ENCODE peak calls at places on chromosome 21, in six cellular contexts. Y, S, H, Q, J and L are unnamed samples.

GRCh38 chr21:41832230-41833137 is 46.7 kb downstream of the PRDM15 start:
- DNase-seq in Y (no peak), S (no peak), H (no peak), Q (no peak), J (no peak), L (no peak)

GRCh38 chr21:32463367-32463766 is 50.9 kb downstream of the EVA1C start:
- DNase-seq in Y (no peak), S (no peak), H (no peak), Q (no peak), J (no peak), L (no peak)

GRCh38 chr21:25512095-25513086 is 94.9 kb downstream of the MRPL39 start:
- DNase-seq in Y (no peak), S (no peak), H (peak; percentile 19), Q (no peak), J (no peak), L (no peak)

GRCh38 chr21:41948901-41949300 is 4.9 kb downstream of the C2CD2 start:
- DNase-seq in Y (no peak), S (no peak), H (no peak), Q (peak; percentile 9), J (no peak), L (no peak)

GRCh38 chr21:37848721-37849490 is 67.4 kb downstream of the KCNJ6 start:
- DNase-seq in Y (no peak), S (no peak), H (no peak), Q (no peak), J (no peak), L (no peak)

GRCh38 chr21:40215941-40216340 is 348.7 kb downstream of the PCP4 start:
- DNase-seq in Y (no peak), S (no peak), H (no peak), Q (no peak), J (no peak), L (peak; percentile 85)

GRCh38 chr21:17848228-17848627 is 29.1 kb upstream of the C21orf91 start:
- DNase-seq in Y (no peak), S (no peak), H (peak; percentile 33), Q (no peak), J (no peak), L (peak; percentile 81)

GRCh38 chr21:29654855-29655254 is 284.9 kb downstream of the GRIK1 start:
- DNase-seq in Y (no peak), S (no peak), H (no peak), Q (no peak), J (no peak), L (no peak)

GRCh38 chr21:39660596-39660995 is 47.9 kb downstream of the B3GALT5 start:
- DNase-seq in Y (no peak), S (no peak), H (peak; percentile 58), Q (peak; percentile 30), J (no peak), L (peak; percentile 66)

GRCh38 chr21:29133241-29133640 is 2.8 kb downstream of the MAP3K7CL start:
- DNase-seq in Y (no peak), S (no peak), H (no peak), Q (no peak), J (no peak), L (no peak)

GRCh38 chr21:28334407-28334806 is 658.3 kb downstream of the LTN1 start:
- DNase-seq in Y (no peak), S (no peak), H (no peak), Q (no peak), J (no peak), L (peak; percentile 69)

DNA sequence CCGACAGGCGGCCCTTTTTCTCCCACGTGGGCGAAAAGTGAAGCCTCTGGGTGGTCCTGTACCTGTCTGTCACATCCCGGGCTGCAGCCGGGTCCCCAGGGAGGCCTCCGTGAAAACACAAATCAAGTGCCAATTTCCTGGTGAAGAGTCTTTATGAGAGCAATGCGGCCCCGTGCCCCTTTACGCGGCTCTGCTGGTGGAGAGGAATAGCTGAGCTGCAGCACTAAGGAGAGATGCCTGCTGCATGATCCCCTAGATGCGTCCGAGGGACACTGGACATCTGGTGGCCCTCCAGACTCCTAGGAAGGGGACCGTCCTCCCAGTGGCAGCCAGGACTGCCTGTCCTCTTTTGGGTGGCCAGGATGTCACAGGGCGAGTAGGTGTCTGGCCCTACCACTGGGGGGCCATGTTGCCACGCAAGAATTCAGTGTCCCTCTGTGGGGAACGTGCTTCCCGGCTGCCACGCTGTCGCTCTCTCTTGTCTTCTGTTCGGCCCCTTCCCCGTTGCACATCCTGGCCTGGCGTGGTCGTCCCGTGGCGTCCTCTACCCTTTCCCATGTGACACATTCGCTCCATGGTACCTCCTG is 38.7 kb downstream of the COL18A1 start:
- DNase-seq in Y (peak; percentile 48), S (no peak), H (no peak), Q (peak; percentile 71), J (no peak), L (no peak)
- TF ChIP-seq CTCF in Y (no peak), S (no peak), H (no peak), Q (peak; percentile 85), J (peak; percentile 9), L (peak; percentile 12)

GRCh38 chr21:46323227-46323709 is 402 bp downstream of the C21orf58 start:
- DNase-seq in Y (no peak), S (no peak), H (no peak), Q (no peak), J (no peak), L (no peak)
- H3K27me3 ChIP-seq in Y (no peaks in the 10 kb centered on the region), S (no peaks in the 10 kb centered on the region), H (no peaks in the 10 kb centered on the region), Q (no peaks in the 10 kb centered on the region), J (no peaks in the 10 kb centered on the region), L (no peaks in the 10 kb centered on the region)

GRCh38 chr21:21232320-21232719 is 234.1 kb downstream of the NCAM2 start:
- DNase-seq in Y (no peak), S (no peak), H (no peak), Q (peak; percentile 16), J (no peak), L (peak; percentile 9)
- TF ChIP-seq CTCF in Y (no peak), S (no peak), H (peak; percentile 23), Q (peak; percentile 33), J (peak; percentile 56), L (no peak)

GRCh38 chr21:44506279-44507255 is 33.4 kb downstream of the KRTAP10-1 start:
- DNase-seq in Y (no peak), S (no peak), H (no peak), Q (peak; percentile 34), J (no peak), L (no peak)
- H3K27me3 ChIP-seq in Y (peaks cover 51% of the 10 kb centered on the region), S (no peaks in the 10 kb centered on the region), H (no peaks in the 10 kb centered on the region), Q (no peaks in the 10 kb centered on the region), J (peaks cover 39% of the 10 kb centered on the region), L (no peaks in the 10 kb centered on the region)

DNA sequence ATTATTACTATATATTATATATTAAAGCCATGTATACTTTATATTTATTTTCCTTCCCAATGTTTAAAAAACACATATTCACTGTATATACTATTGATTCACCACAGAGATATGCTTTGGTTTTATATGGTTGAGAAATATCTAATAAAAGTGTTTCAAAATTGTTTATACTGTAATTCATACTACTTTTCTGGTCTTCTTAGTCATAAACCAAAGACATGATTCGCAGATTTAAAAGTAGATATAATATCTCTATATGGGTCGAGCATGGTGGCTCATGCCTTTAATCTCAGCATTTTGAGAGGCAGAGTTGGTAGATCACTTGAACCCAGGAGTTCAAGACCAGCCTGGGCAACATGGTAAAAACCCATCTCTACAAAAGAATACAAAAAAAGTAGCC is 738.4 kb downstream of the USP25 start:
- DNase-seq in Y (no peak), S (no peak), H (no peak), Q (no peak), J (no peak), L (peak; percentile 29)
- TF ChIP-seq CTCF in Y (no peak), S (no peak), H (no peak), Q (no peak), J (no peak), L (no peak)

GRCh38 chr21:44366586-44367211 is 13.3 kb downstream of the TRPM2 start:
- DNase-seq in Y (no peak), S (no peak), H (no peak), Q (no peak), J (peak; percentile 10), L (no peak)

GRCh38 chr21:44365967-44366585 is 12.7 kb downstream of the TRPM2 start:
- DNase-seq in Y (no peak), S (no peak), H (no peak), Q (no peak), J (no peak), L (no peak)

GRCh38 chr21:44365251-44365966 is 12.0 kb downstream of the TRPM2 start:
- DNase-seq in Y (no peak), S (no peak), H (no peak), Q (no peak), J (no peak), L (no peak)

GRCh38 chr21:44363278-44363677 is 9.9 kb downstream of the TRPM2 start:
- DNase-seq in Y (no peak), S (no peak), H (no peak), Q (no peak), J (no peak), L (no peak)

GRCh38 chr21:44364151-44365053 is 11.0 kb downstream of the TRPM2 start:
- DNase-seq in Y (no peak), S (no peak), H (no peak), Q (no peak), J (peak; percentile 7), L (no peak)
- H3K27me3 ChIP-seq in Y (peaks cover 29% of the 10 kb centered on the region), S (no peaks in the 10 kb centered on the region), H (peaks cover 7% of the 10 kb centered on the region), Q (peaks cover 5% of the 10 kb centered on the region), J (peaks cover 14% of the 10 kb centered on the region), L (no peaks in the 10 kb centered on the region)

DNA sequence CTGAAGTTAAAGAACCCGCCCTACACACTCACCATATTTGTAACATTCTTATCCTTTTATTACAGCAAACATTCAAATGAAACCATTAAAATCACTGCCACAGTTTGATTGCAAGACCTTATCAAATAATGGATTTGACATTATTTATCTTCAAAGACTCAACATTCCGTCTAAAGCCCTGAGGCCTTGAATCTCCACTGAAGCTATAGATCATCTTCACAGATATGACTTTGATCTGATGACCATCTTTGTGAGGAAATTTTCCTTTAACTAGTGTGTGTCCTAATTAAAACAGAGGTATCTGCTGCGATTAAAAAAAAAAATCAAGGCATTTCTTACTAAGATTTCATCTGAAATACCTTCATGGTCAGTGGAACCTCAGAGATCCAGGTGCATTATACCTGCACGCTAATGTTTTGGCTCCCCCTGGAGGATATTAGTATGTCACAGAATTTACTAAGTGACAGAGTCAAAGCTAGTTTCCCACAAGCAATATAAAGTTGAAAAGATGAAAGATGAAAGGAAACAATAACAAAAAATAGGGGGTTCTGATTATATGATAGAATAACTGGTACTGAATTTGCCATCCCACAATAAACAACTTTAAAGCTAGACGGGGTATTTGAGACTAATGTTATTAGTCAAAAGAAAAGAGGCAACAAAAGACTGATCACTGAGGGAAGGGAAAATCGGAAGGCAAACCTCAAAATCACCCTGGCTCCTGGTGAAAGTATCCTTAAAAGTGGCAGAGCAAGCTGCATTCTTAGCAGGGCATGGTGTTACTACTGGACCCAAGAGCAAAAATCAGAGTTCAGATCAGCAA is 923.4 kb downstream of the NCAM2 start:
- DNase-seq in Y (no peak), S (no peak), H (no peak), Q (no peak), J (no peak), L (peak; percentile 4)
- TF ChIP-seq CTCF in Y (peak; percentile 37), S (no peak), H (peak; percentile 45), Q (peak; percentile 31), J (peak; percentile 7), L (peak; percentile 23)

GRCh38 chr21:36692844-36693143 is 6.1 kb upstream of the SIM2 start:
- DNase-seq in Y (no peak), S (no peak), H (no peak), Q (no peak), J (no peak), L (no peak)

GRCh38 chr21:36693144-36694040 is 5.5 kb upstream of the SIM2 start:
- DNase-seq in Y (no peak), S (no peak), H (no peak), Q (peak; percentile 45), J (no peak), L (no peak)

GRCh38 chr21:36691539-36692124 is 7.3 kb upstream of the SIM2 start:
- DNase-seq in Y (no peak), S (no peak), H (no peak), Q (no peak), J (no peak), L (no peak)

GRCh38 chr21:36690637-36691538 is 8.0 kb upstream of the SIM2 start:
- DNase-seq in Y (no peak), S (no peak), H (no peak), Q (no peak), J (no peak), L (no peak)

GRCh38 chr21:36692125-36692843 is 6.6 kb upstream of the SIM2 start:
- DNase-seq in Y (no peak), S (no peak), H (no peak), Q (no peak), J (no peak), L (no peak)
- H3K27me3 ChIP-seq in Y (peaks cover 81% of the 10 kb centered on the region), S (peaks cover 48% of the 10 kb centered on the region), H (peaks cover 71% of the 10 kb centered on the region), Q (peaks cover 82% of the 10 kb centered on the region), J (peaks cover 99% of the 10 kb centered on the region), L (peaks cover 51% of the 10 kb centered on the region)